ENCODE peak calls at places on chromosomes 4 and X, in seven cellular contexts. Y is AML-193; S is C1 segment of cervical spinal cord; R is T-helper 9 cell; B is Right ventricle myocardium superior; A is activated T-helper 1 cell treated with anti-CD3 and anti-CD28 coated beads, Interleukin-2, amount 50 U/mL, for 16 hours; X is endothelial cell. F is an unnamed sample.

GRCh38 chrX:136528645-136529315 is 3.2 kb upstream of the VGLL1 start:
- DNase-seq in S (no peak), R (no peak), X (no peak), B (no peak), Y (no peak), A (no peak), F (no peak)

GRCh38 chr4:184756399-184756798 is 22.5 kb upstream of the CENPU start:
- DNase-seq in X (no peak), S (no peak), A (no peak), R (no peak), Y (no peak), B (no peak), F (no peak)

GRCh38 chr4:7674706-7675105 is 240.0 kb upstream of the PSAPL1 start:
- DNase-seq in A (no peak), S (no peak), Y (no peak), X (no peak), R (no peak), B (no peak), F (no peak)

GRCh38 chr4:140071806-140072205 is 82.2 kb downstream of the MAML3 start:
- DNase-seq in S (no peak), Y (peak; percentile 66), X (no peak), R (peak; percentile 21), B (peak; percentile 49), A (peak; percentile 38), F (peak; percentile 48)

GRCh38 chr4:40409835-40410234 is 74.7 kb downstream of the CHRNA9 start:
- DNase-seq in X (no peak), R (no peak), Y (no peak), A (no peak), B (no peak), S (no peak), F (no peak)

GRCh38 chr4:20447103-20447502 is 195.4 kb downstream of the SLIT2 start:
- DNase-seq in Y (no peak), X (no peak), B (no peak), A (no peak), S (no peak), R (no peak), F (no peak)

GRCh38 chr4:128776794-128777216 is 32.7 kb upstream of the JADE1 start:
- DNase-seq in Y (no peak), B (peak; percentile 86), S (no peak), X (no peak), A (no peak), R (no peak), F (no peak)

GRCh38 chr4:156950090-156950489 is 21.5 kb downstream of the PDGFC start:
- DNase-seq in S (no peak), Y (no peak), B (no peak), A (no peak), R (no peak), X (no peak), F (no peak)

GRCh38 chr4:172393220-172393619 is 580.0 kb downstream of the GALNTL6 start:
- DNase-seq in X (no peak), A (no peak), R (no peak), B (no peak), Y (no peak), S (no peak), F (no peak)

GRCh38 chr4:185644408-185644807 is 109.1 kb upstream of the PDLIM3 start:
- DNase-seq in X (no peak), Y (no peak), B (no peak), R (no peak), A (no peak), S (no peak), F (no peak)

GRCh38 chr4:1819284-1819683 is 26.2 kb downstream of the FGFR3 start:
- DNase-seq in B (no peak), R (no peak), A (no peak), X (no peak), Y (no peak), S (no peak), F (no peak)

GRCh38 chr4:155967098-155967497 is 13.4 kb upstream of the CTSO start:
- DNase-seq in A (no peak), X (no peak), B (no peak), Y (no peak), R (no peak), S (no peak), F (no peak)